ENCODE peak calls at places on chromosomes 3 and 15, in seven cellular contexts. One of them, this sample, is unnamed.

GRCh38 chr3:60304103-60304502 is 947.1 kb downstream of the FHIT start:
- DNase-seq in psoas muscle: no peak
- DNase-seq in NB4: no peak
- DNase-seq in naive thymus-derived CD8-positive, alpha-beta T cell: no peak
- DNase-seq in stimulated activated CD8-positive, alpha-beta memory T cell treated with anti-CD3 and anti-CD28 coated beads, Interleukin-2, amount 100 ng/mL, for 48 hours: no peak
- DNase-seq in small intestine: no peak
- DNase-seq in AG04449: no peak
- DNase-seq in this sample: no peak

GRCh38 chr3:78274475-78275065 is 1234.7 kb downstream of the ROBO2 start:
- DNase-seq in psoas muscle: no peak
- DNase-seq in AG04449: no peak
- DNase-seq in stimulated activated CD8-positive, alpha-beta memory T cell treated with anti-CD3 and anti-CD28 coated beads, Interleukin-2, amount 100 ng/mL, for 48 hours: no peak
- DNase-seq in NB4: no peak
- DNase-seq in small intestine: no peak
- DNase-seq in naive thymus-derived CD8-positive, alpha-beta T cell: no peak
- DNase-seq in this sample: no peak

GRCh38 chr15:62742409-62743171 is 300.0 kb upstream of the TPM1 start:
- DNase-seq in NB4: peak; percentile 62
- DNase-seq in AG04449: peak; percentile 68
- DNase-seq in stimulated activated CD8-positive, alpha-beta memory T cell treated with anti-CD3 and anti-CD28 coated beads, Interleukin-2, amount 100 ng/mL, for 48 hours: peak; percentile 17
- DNase-seq in small intestine: peak; percentile 55
- DNase-seq in psoas muscle: peak; percentile 70
- DNase-seq in naive thymus-derived CD8-positive, alpha-beta T cell: peak; percentile 15
- DNase-seq in this sample: peak; percentile 6

GRCh38 chr3:127796751-127797150 is 25.6 kb downstream of the MGLL start:
- DNase-seq in small intestine: no peak
- DNase-seq in stimulated activated CD8-positive, alpha-beta memory T cell treated with anti-CD3 and anti-CD28 coated beads, Interleukin-2, amount 100 ng/mL, for 48 hours: no peak
- DNase-seq in NB4: no peak
- DNase-seq in psoas muscle: no peak
- DNase-seq in naive thymus-derived CD8-positive, alpha-beta T cell: no peak
- DNase-seq in AG04449: no peak
- DNase-seq in this sample: no peak

GRCh38 chr3:126556637-126557414 is 1.9 kb downstream of the C3orf22 start:
- DNase-seq in small intestine: no peak
- DNase-seq in stimulated activated CD8-positive, alpha-beta memory T cell treated with anti-CD3 and anti-CD28 coated beads, Interleukin-2, amount 100 ng/mL, for 48 hours: no peak
- DNase-seq in naive thymus-derived CD8-positive, alpha-beta T cell: no peak
- DNase-seq in psoas muscle: no peak
- DNase-seq in AG04449: no peak
- DNase-seq in NB4: no peak
- DNase-seq in this sample: no peak

GRCh38 chr3:132119531-132119930 is 84.7 kb upstream of the CPNE4 start:
- DNase-seq in stimulated activated CD8-positive, alpha-beta memory T cell treated with anti-CD3 and anti-CD28 coated beads, Interleukin-2, amount 100 ng/mL, for 48 hours: no peak
- DNase-seq in NB4: no peak
- DNase-seq in small intestine: no peak
- DNase-seq in AG04449: no peak
- DNase-seq in psoas muscle: no peak
- DNase-seq in naive thymus-derived CD8-positive, alpha-beta T cell: no peak
- DNase-seq in this sample: no peak

GRCh38 chr15:47872869-47873301 is 155.6 kb downstream of the SEMA6D start:
- DNase-seq in naive thymus-derived CD8-positive, alpha-beta T cell: no peak
- DNase-seq in NB4: no peak
- DNase-seq in small intestine: no peak
- DNase-seq in AG04449: no peak
- DNase-seq in psoas muscle: no peak
- DNase-seq in stimulated activated CD8-positive, alpha-beta memory T cell treated with anti-CD3 and anti-CD28 coated beads, Interleukin-2, amount 100 ng/mL, for 48 hours: no peak
- DNase-seq in this sample: no peak

GRCh38 chr3:122952509-122952908 is 75.1 kb downstream of the SEMA5B start:
- DNase-seq in small intestine: peak; percentile 24
- DNase-seq in AG04449: no peak
- DNase-seq in NB4: peak; percentile 60
- DNase-seq in stimulated activated CD8-positive, alpha-beta memory T cell treated with anti-CD3 and anti-CD28 coated beads, Interleukin-2, amount 100 ng/mL, for 48 hours: no peak
- DNase-seq in naive thymus-derived CD8-positive, alpha-beta T cell: no peak
- DNase-seq in psoas muscle: no peak
- DNase-seq in this sample: no peak

GRCh38 chr3:146903927-146904326 is 298.8 kb upstream of the PLSCR5 start:
- DNase-seq in AG04449: no peak
- DNase-seq in small intestine: no peak
- DNase-seq in naive thymus-derived CD8-positive, alpha-beta T cell: no peak
- DNase-seq in psoas muscle: no peak
- DNase-seq in stimulated activated CD8-positive, alpha-beta memory T cell treated with anti-CD3 and anti-CD28 coated beads, Interleukin-2, amount 100 ng/mL, for 48 hours: no peak
- DNase-seq in NB4: no peak
- DNase-seq in this sample: no peak

GRCh38 chr3:13010770-13011169 is 62.5 kb downstream of the IQSEC1 start:
- DNase-seq in small intestine: no peak
- DNase-seq in AG04449: no peak
- DNase-seq in naive thymus-derived CD8-positive, alpha-beta T cell: no peak
- DNase-seq in psoas muscle: no peak
- DNase-seq in NB4: no peak
- DNase-seq in stimulated activated CD8-positive, alpha-beta memory T cell treated with anti-CD3 and anti-CD28 coated beads, Interleukin-2, amount 100 ng/mL, for 48 hours: no peak
- DNase-seq in this sample: no peak

GRCh38 chr3:59426851-59427565 is 377.2 kb upstream of the CFAP20DC start:
- DNase-seq in naive thymus-derived CD8-positive, alpha-beta T cell: no peak
- DNase-seq in stimulated activated CD8-positive, alpha-beta memory T cell treated with anti-CD3 and anti-CD28 coated beads, Interleukin-2, amount 100 ng/mL, for 48 hours: no peak
- DNase-seq in AG04449: peak; percentile 70
- DNase-seq in NB4: peak; percentile 29
- DNase-seq in psoas muscle: no peak
- DNase-seq in small intestine: no peak
- DNase-seq in this sample: no peak

GRCh38 chr15:57866149-57866736 is 159.7 kb downstream of the POLR2M start:
- DNase-seq in stimulated activated CD8-positive, alpha-beta memory T cell treated with anti-CD3 and anti-CD28 coated beads, Interleukin-2, amount 100 ng/mL, for 48 hours: peak; percentile 37
- DNase-seq in AG04449: no peak
- DNase-seq in NB4: peak; percentile 50
- DNase-seq in psoas muscle: peak; percentile 44
- DNase-seq in small intestine: peak; percentile 71
- DNase-seq in naive thymus-derived CD8-positive, alpha-beta T cell: peak; percentile 32
- DNase-seq in this sample: peak; percentile 12